ENCODE peak calls at places on chromosome 9, in five cellular contexts. X is putamen; R is activated naive CD8-positive, alpha-beta T cell treated with anti-CD3 and anti-CD28 coated beads for 36 hours; C is cortex of kidney; M is cardiac fibroblast. V is an unnamed sample.

GRCh38 chr9:100150209-100150608 is 51.2 kb downstream of the INVS start:
- DNase-seq in X (no peak), R (no peak), C (no peak), M (peak; percentile 44), V (no peak)

GRCh38 chr9:117718085-117718484 is 13.9 kb downstream of the TLR4 start:
- DNase-seq in X (no peak), R (peak; percentile 3), C (no peak), M (peak; percentile 73), V (peak; percentile 67)

GRCh38 chr9:5389109-5389732 is 48.5 kb downstream of the PLGRKT start:
- DNase-seq in X (no peak), R (peak; percentile 35), C (no peak), M (peak; percentile 86), V (no peak)

GRCh38 chr9:135956798-135957166 is 4.4 kb downstream of the UBAC1 start:
- DNase-seq in X (no peak), R (no peak), C (no peak), M (no peak), V (no peak)

GRCh38 chr9:34374905-34375552 is 1.7 kb downstream of the MYORG start:
- DNase-seq in X (no peak), R (no peak), C (no peak), M (no peak), V (no peak)

GRCh38 chr9:21708225-21708624 is 94.2 kb upstream of the MTAP start:
- DNase-seq in X (no peak), R (no peak), C (no peak), M (no peak), V (no peak)

GRCh38 chr9:76677481-76678055 is 86.7 kb upstream of the PCA3 start:
- DNase-seq in X (no peak), R (no peak), C (no peak), M (peak; percentile 40), V (no peak)

GRCh38 chr9:81405199-81405598 is 284.1 kb downstream of the TLE1 start:
- DNase-seq in X (no peak), R (no peak), C (no peak), M (no peak), V (no peak)

GRCh38 chr9:13111778-13112177 is 167.7 kb downstream of the MPDZ start:
- DNase-seq in X (no peak), R (no peak), C (no peak), M (no peak), V (no peak)

GRCh38 chr9:135480071-135480941 is 724 bp downstream of the PPP1R26 start:
- DNase-seq in X (no peak), R (no peak), C (no peak), M (peak; percentile 37), V (no peak)

GRCh38 chr9:20994486-20994885 is 37.0 kb downstream of the HACD4 start:
- DNase-seq in X (no peak), R (no peak), C (no peak), M (no peak), V (no peak)

GRCh38 chr9:136796238-136796774 is at the start of gene CCDC183:
- DNase-seq in X (no peak), R (no peak), C (no peak), M (no peak), V (no peak)

GRCh38 chr9:91302831-91303230 is 58.9 kb downstream of the AUH start:
- DNase-seq in X (peak; percentile 22), R (no peak), C (no peak), M (peak; percentile 88), V (peak; percentile 32)

GRCh38 chr9:278651-279050 is 64.0 kb downstream of the DOCK8 start:
- DNase-seq in X (no peak), R (peak; percentile 57), C (no peak), M (no peak), V (no peak)

GRCh38 chr9:23324511-23324910 is 501.5 kb downstream of the ELAVL2 start:
- DNase-seq in X (no peak), R (no peak), C (no peak), M (no peak), V (no peak)

GRCh38 chr9:34577635-34578240 is 11.8 kb downstream of the CNTFR start:
- DNase-seq in X (no peak), R (no peak), C (no peak), M (no peak), V (no peak)

V was measured in pons.